ENCODE peak calls at places on chromosomes 16 and 17, in seven cellular contexts. P is central memory CD4-positive, alpha-beta T cell; R is midbrain; V is Calu3; J is neuronal stem cell; H is HT-29; L is WERI-Rb-1. W is an unnamed sample.

GRCh38 chr17:43543771-43544575 is 2.2 kb downstream of the ETV4 start:
- DNase-seq in J (no peak), L (no peak), H (no peak), V (peak), R (no peak), P (no peak), W (peak)

GRCh38 chr16:80546249-80546648 is 5.5 kb downstream of the DYNLRB2 start:
- DNase-seq in H (no peak), V (no peak), J (no peak), R (no peak), L (no peak), P (no peak), W (no peak)

GRCh38 chr16:76970087-76970744 is 220.8 kb upstream of the MON1B start:
- DNase-seq in H (peak), P (no peak), R (no peak), L (no peak), J (no peak), V (peak), W (no peak)

GRCh38 chr17:31825961-31826691 is 32.9 kb downstream of the COPRS start:
- DNase-seq in H (no peak), V (no peak), R (no peak), P (no peak), L (no peak), J (no peak), W (no peak)

GRCh38 chr16:49280022-49280741 is 1.5 kb downstream of the CBLN1 start:
- DNase-seq in H (no peak), P (no peak), L (peak), R (no peak), V (no peak), J (no peak), W (no peak)

GRCh38 chr17:14833201-14833773 is 431.8 kb downstream of the PMP22 start:
- DNase-seq in H (no peak), V (no peak), P (no peak), R (no peak), J (no peak), L (no peak), W (no peak)

GRCh38 chr16:58025351-58026138 is at the start of gene MMP15:
- DNase-seq in R (peak), L (peak), P (peak), V (peak), J (peak), H (peak), W (peak)

GRCh38 chr17:76707985-76708807 is 2.6 kb downstream of the MXRA7 start:
- DNase-seq in H (no peak), J (peak), L (peak), P (no peak), V (no peak), R (peak), W (peak)

GRCh38 chr17:78343099-78343432 is 16.8 kb downstream of the SOCS3 start:
- DNase-seq in J (no peak), H (no peak), P (no peak), L (no peak), R (no peak), V (peak), W (no peak)

GRCh38 chr16:14399397-14400284 is 230.4 kb downstream of the PARN start:
- DNase-seq in J (no peak), H (peak), P (no peak), L (no peak), V (peak), R (peak), W (no peak)